ENCODE peak calls at places on chromosome 22, in five cellular contexts. D, Y, E, P and W are unnamed samples.

GRCh38 chr22:21646608-21647590 is 4.8 kb downstream of the SDF2L1 start:
- DNase-seq in E (peak), Y (peak), P (peak), D (peak), W (peak)

GRCh38 chr22:20319745-20320658 is at the start of gene DGCR6L:
- DNase-seq in P (peak), Y (peak), D (peak), E (peak), W (peak)

GRCh38 chr22:29755889-29756288 is 10.9 kb downstream of the ZMAT5 start:
- DNase-seq in E (no peak), D (no peak), Y (no peak), P (no peak), W (no peak)

GRCh38 chr22:37412445-37413250 is 14.6 kb downstream of the ELFN2 start:
- DNase-seq in D (no peak), Y (no peak), E (no peak), P (no peak), W (no peak)

GRCh38 chr22:19607198-19608113 is 83.2 kb upstream of the CLDN5 start:
- DNase-seq in D (no peak), Y (peak), P (no peak), E (peak), W (no peak)

GRCh38 chr22:39106326-39106725 is 9.3 kb downstream of the APOBEC3H start:
- DNase-seq in P (no peak), Y (no peak), D (no peak), E (no peak), W (no peak)

GRCh38 chr22:42866100-42866499 is 9.0 kb upstream of the ARFGAP3 start:
- DNase-seq in P (no peak), D (no peak), E (no peak), Y (no peak), W (no peak)

GRCh38 chr22:48677168-48677520 is 1150.5 kb downstream of the BRD1 start:
- DNase-seq in P (no peak), Y (no peak), D (no peak), E (no peak), W (no peak)

GRCh38 chr22:31637938-31638618 is 23.9 kb downstream of the PISD start:
- DNase-seq in Y (no peak), E (no peak), D (no peak), P (no peak), W (no peak)

GRCh38 chr22:46792841-46793261 is 30.4 kb downstream of the TBC1D22A start:
- DNase-seq in P (no peak), D (no peak), Y (no peak), E (no peak), W (no peak)

GRCh38 chr22:28923826-28924732 is 40.7 kb downstream of the ZNRF3 start:
- DNase-seq in E (no peak), P (no peak), Y (peak), D (no peak), W (no peak)

GRCh38 chr22:26512149-26512793 is at the start of gene TFIP11:
- DNase-seq in P (peak), D (peak), Y (peak), E (peak), W (peak)

GRCh38 chr22:38271927-38272372 is 860 bp downstream of the TMEM184B start:
- DNase-seq in Y (peak), D (no peak), E (no peak), P (no peak), W (no peak)

GRCh38 chr22:36419912-36420882 is 32.4 kb upstream of the MYH9 start:
- DNase-seq in Y (no peak), P (no peak), D (no peak), E (no peak), W (no peak)

GRCh38 chr22:49302530-49302929 is 525.1 kb downstream of the BRD1 start:
- DNase-seq in D (no peak), E (no peak), P (no peak), Y (no peak), W (no peak)